ENCODE peak calls at places on chromosomes 13 and 19, in ten cellular contexts. Z, G, C, M, U, Y, Q, P, I and F are unnamed samples.

GRCh38 chr19:41821003-41821735 is 23.3 kb downstream of the LYPD4 start:
- DNase-seq in U (peak), M (peak), Y (no peak), C (no peak), Z (peak), P (peak), Q (no peak), I (no peak), G (peak), F (peak)

GRCh38 chr19:18951721-18952281 is 10.8 kb upstream of the HOMER3 start:
- DNase-seq in Y (no peak), I (no peak), M (peak), Q (no peak), U (no peak), C (no peak), P (no peak), G (no peak), Z (no peak), F (no peak)

GRCh38 chr19:28839455-28839854 is 373.5 kb downstream of the UQCRFS1 start:
- DNase-seq in Q (no peak), G (no peak), P (no peak), U (no peak), C (no peak), I (no peak), Z (no peak), Y (no peak), M (no peak), F (no peak)

GRCh38 chr19:10070730-10071446 is 15.2 kb upstream of the SHFL start:
- DNase-seq in C (no peak), P (no peak), G (no peak), Y (no peak), Q (no peak), M (no peak), I (no peak), Z (no peak), U (no peak), F (no peak)

GRCh38 chr19:40143612-40144011 is 47.6 kb upstream of the MAP3K10 start:
- DNase-seq in U (no peak), G (peak), I (no peak), Y (peak), M (no peak), P (no peak), Z (peak), C (no peak), Q (peak), F (no peak)

GRCh38 chr19:48868196-48868886 is at the start of gene PLEKHA4:
- DNase-seq in Y (peak), Z (no peak), Q (peak), I (peak), U (no peak), M (peak), C (no peak), G (no peak), P (peak), F (no peak)

GRCh38 chr19:3443840-3444694 is 36.3 kb downstream of the SMIM24 start:
- DNase-seq in Y (peak), Q (peak), P (peak), U (peak), I (no peak), G (no peak), M (peak), C (no peak), Z (no peak), F (no peak)

GRCh38 chr19:39112338-39112890 is 13.2 kb upstream of the PAK4 start:
- DNase-seq in U (no peak), Y (no peak), P (peak), Q (no peak), C (no peak), I (no peak), M (no peak), Z (no peak), G (no peak), F (no peak)

GRCh38 chr19:2255982-2256685 is at the start of gene JSRP1:
- DNase-seq in Q (no peak), G (peak), Y (no peak), P (no peak), I (no peak), Z (no peak), C (no peak), U (no peak), M (no peak), F (no peak)

GRCh38 chr13:111909971-111910671 is 156.8 kb upstream of the SOX1 start:
- DNase-seq in Z (no peak), I (no peak), G (no peak), Y (no peak), Q (no peak), U (no peak), M (no peak), P (no peak), C (no peak), F (no peak)

GRCh38 chr19:14582894-14583340 is at the start of gene CLEC17A:
- DNase-seq in Z (peak), M (no peak), Y (no peak), C (no peak), G (peak), P (no peak), Q (no peak), U (no peak), I (no peak), F (no peak)

GRCh38 chr13:24502567-24503375 is 9.8 kb downstream of the PARP4 start:
- DNase-seq in Q (peak), C (no peak), U (peak), Y (peak), Z (no peak), P (no peak), G (no peak), M (peak), I (no peak), F (peak)

GRCh38 chr13:77028202-77028601 is 1.2 kb upstream of the FBXL3 start:
- DNase-seq in Q (no peak), G (no peak), M (peak), Z (no peak), Y (no peak), I (no peak), U (peak), C (no peak), P (no peak), F (peak)

GRCh38 chr13:37701972-37702371 is 103.4 kb upstream of the POSTN start:
- DNase-seq in Y (no peak), M (peak), Z (no peak), I (no peak), P (no peak), C (no peak), U (peak), Q (no peak), G (no peak), F (no peak)

GRCh38 chr19:2478324-2478755 is 2.4 kb downstream of the GADD45B start:
- DNase-seq in P (peak), Z (no peak), M (peak), C (no peak), U (no peak), Y (peak), I (peak), G (no peak), Q (peak), F (peak)

GRCh38 chr19:23509686-23510450 is 114.6 kb upstream of the ZNF91 start:
- DNase-seq in G (no peak), Y (no peak), U (no peak), Z (no peak), Q (no peak), M (no peak), I (no peak), C (no peak), P (no peak), F (no peak)

GRCh38 chr13:109412232-109412935 is 374.0 kb downstream of the IRS2 start:
- DNase-seq in C (no peak), I (no peak), P (peak), Z (no peak), U (peak), M (no peak), Q (peak), G (no peak), Y (peak), F (peak)

GRCh38 chr19:38062959-38063786 is 156.2 kb downstream of the SIPA1L3 start:
- DNase-seq in G (no peak), Z (no peak), U (no peak), M (peak), C (no peak), Y (no peak), P (peak), Q (no peak), I (no peak), F (no peak)

GRCh38 chr13:90281709-90282108 is 1065.8 kb upstream of the MIR17HG start:
- DNase-seq in C (no peak), P (no peak), Y (no peak), M (no peak), Q (no peak), I (no peak), U (no peak), Z (no peak), G (no peak), F (no peak)

GRCh38 chr13:46405457-46405856 is 18.4 kb upstream of the RUBCNL start:
- DNase-seq in G (no peak), C (no peak), Q (no peak), Y (no peak), M (no peak), I (no peak), P (no peak), Z (no peak), U (no peak), F (peak)

GRCh38 chr19:41409288-41409687 is 11.7 kb downstream of the BCKDHA start:
- DNase-seq in Y (no peak), Q (no peak), G (no peak), C (no peak), I (no peak), M (no peak), U (no peak), P (peak), Z (no peak), F (peak)

GRCh38 chr19:571127-571974 is 1.0 kb upstream of the BSG start:
- DNase-seq in P (peak), C (no peak), U (no peak), Y (peak), G (peak), M (no peak), Z (peak), I (no peak), Q (no peak), F (peak)

GRCh38 chr19:29520390-29520789 is 5.4 kb upstream of the VSTM2B start:
- DNase-seq in G (no peak), M (no peak), Y (no peak), I (no peak), C (no peak), P (no peak), U (no peak), Q (no peak), Z (no peak), F (no peak)

GRCh38 chr19:8413593-8413923 is 453 bp downstream of the MARCHF2 start:
- DNase-seq in C (no peak), P (no peak), Q (no peak), I (no peak), G (no peak), M (no peak), Z (no peak), U (no peak), Y (no peak), F (no peak)

GRCh38 chr19:10453852-10454251 is 33.5 kb downstream of the PDE4A start:
- DNase-seq in G (no peak), I (no peak), Q (no peak), P (no peak), Y (no peak), M (no peak), C (no peak), Z (no peak), U (no peak), F (no peak)